ENCODE peak calls at places on chromosomes 5 and 9, in five cellular contexts. E is dorsolateral prefrontal cortex, A is tibial artery, I is colonic mucosa, U is lower leg skin. L is an unnamed sample.

GRCh38 chr9:16246785-16247184 is 623.7 kb downstream of the BNC2 start:
- DNase-seq in E (no peak), A (no peak), I (no peak), U (no peak), L (no peak)

GRCh38 chr5:45399041-45399440 is 297.1 kb downstream of the HCN1 start:
- DNase-seq in E (no peak), A (no peak), I (no peak), U (no peak), L (no peak)

GRCh38 chr5:157178961-157179360 is 1.7 kb upstream of the ITK start:
- DNase-seq in E (no peak), A (no peak), I (no peak), U (no peak), L (no peak)

GRCh38 chr5:133383580-133383939 is 228.8 kb downstream of the FSTL4 start:
- DNase-seq in E (no peak), A (peak), I (no peak), U (no peak), L (no peak)

GRCh38 chr5:179287071-179287470 is 58.2 kb downstream of the ADAMTS2 start:
- DNase-seq in E (no peak), A (peak), I (no peak), U (no peak), L (no peak)

GRCh38 chr9:129569506-129570449 is 51.1 kb downstream of the C9orf50 start:
- DNase-seq in E (no peak), A (no peak), I (no peak), U (no peak), L (no peak)

GRCh38 chr9:37167456-37167855 is 47.1 kb downstream of the ZCCHC7 start:
- DNase-seq in E (no peak), A (no peak), I (no peak), U (no peak), L (no peak)

GRCh38 chr9:38707885-38708640 is 11.9 kb downstream of the FAM240B start:
- DNase-seq in E (no peak), A (no peak), I (no peak), U (no peak), L (no peak)

GRCh38 chr5:54383225-54383624 is 72.3 kb upstream of the HSPB3 start:
- DNase-seq in E (no peak), A (no peak), I (no peak), U (no peak), L (no peak)

GRCh38 chr9:137881591-137882505 is 4.3 kb downstream of the CACNA1B start:
- DNase-seq in E (no peak), A (no peak), I (no peak), U (no peak), L (no peak)

GRCh38 chr5:17180957-17181723 is 36.3 kb upstream of the BASP1 start:
- DNase-seq in E (no peak), A (no peak), I (no peak), U (no peak), L (no peak)

GRCh38 chr5:131382407-131383395 is 118.8 kb downstream of the CDC42SE2 start:
- DNase-seq in E (no peak), A (no peak), I (peak), U (no peak), L (peak)

GRCh38 chr9:114558027-114558675 is 29.4 kb upstream of the ATP6V1G1 start:
- DNase-seq in E (no peak), A (no peak), I (no peak), U (no peak), L (no peak)

GRCh38 chr9:114180701-114181582 is 25.6 kb downstream of the COL27A1 start:
- DNase-seq in E (no peak), A (no peak), I (no peak), U (no peak), L (no peak)

GRCh38 chr9:105141448-105142101 is 102.9 kb upstream of the SLC44A1 start:
- DNase-seq in E (no peak), A (no peak), I (no peak), U (no peak), L (no peak)

GRCh38 chr5:159410480-159410879 is 80.2 kb upstream of the IL12B start:
- DNase-seq in E (no peak), A (no peak), I (no peak), U (no peak), L (no peak)

GRCh38 chr9:87586731-87587355 is 89.2 kb downstream of the DAPK1 start:
- DNase-seq in E (no peak), A (no peak), I (no peak), U (no peak), L (no peak)

GRCh38 chr9:33227013-33227398 is 13.0 kb upstream of the SPINK4 start:
- DNase-seq in E (no peak), A (peak), I (no peak), U (no peak), L (no peak)

DNA sequence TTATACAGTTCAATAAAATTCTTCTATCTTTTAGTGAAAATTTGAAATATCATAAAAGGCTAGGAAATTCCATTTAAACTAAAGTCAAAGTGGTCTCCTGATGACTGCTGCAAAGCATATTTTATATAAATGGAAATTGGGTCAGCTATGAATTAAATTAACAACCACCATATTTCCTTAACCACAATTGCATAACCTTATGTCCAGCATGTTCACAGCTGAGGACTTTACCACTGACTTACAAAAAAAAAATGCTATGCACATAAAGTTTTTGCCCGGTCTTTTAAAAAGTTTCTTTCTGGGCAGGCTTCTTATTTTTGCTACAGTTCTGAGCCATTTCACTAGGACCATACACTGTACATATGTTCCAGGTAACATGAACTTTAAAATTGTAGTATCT is 208.6 kb upstream of the RGMB start:
- DNase-seq in E (no peak), A (no peak), I (no peak), U (no peak), L (no peak)
- H3K4me3 ChIP-seq in E (no peak), A (no peak), I (no peak), U (no peak), L (no peak)

GRCh38 chr5:151086192-151086869 is 5.5 kb upstream of the TNIP1 start:
- DNase-seq in E (no peak), A (no peak), I (no peak), U (no peak), L (no peak)
- H3K4me3 ChIP-seq in E (no peak), A (no peak), I (peak), U (no peak), L (peak)

GRCh38 chr5:73299017-73299630 is 126.1 kb downstream of the TMEM174 start:
- DNase-seq in E (no peak), A (no peak), I (no peak), U (no peak), L (no peak)
- H3K4me3 ChIP-seq in E (no peak), A (no peak), I (no peak), U (peak), L (no peak)

GRCh38 chr5:136132557-136133415 is at the start of gene SMAD5:
- DNase-seq in E (peak), A (peak), I (peak), U (peak), L (peak)

GRCh38 chr5:136133416-136134383 is 1.1 kb downstream of the SMAD5 start:
- DNase-seq in E (peak), A (peak), I (peak), U (peak), L (no peak)

GRCh38 chr5:136135536-136135935 is 2.9 kb downstream of the SMAD5 start:
- DNase-seq in E (no peak), A (no peak), I (no peak), U (no peak), L (no peak)

GRCh38 chr5:136132087-136132486 is 558 bp upstream of the SMAD5 start:
- DNase-seq in E (peak), A (peak), I (peak), U (no peak), L (no peak)

GRCh38 chr5:136134653-136135052 is 2.0 kb downstream of the SMAD5 start:
- DNase-seq in E (no peak), A (no peak), I (no peak), U (no peak), L (no peak)
- H3K4me3 ChIP-seq in E (no peak), A (no peak), I (no peak), U (no peak), L (no peak)

DNA sequence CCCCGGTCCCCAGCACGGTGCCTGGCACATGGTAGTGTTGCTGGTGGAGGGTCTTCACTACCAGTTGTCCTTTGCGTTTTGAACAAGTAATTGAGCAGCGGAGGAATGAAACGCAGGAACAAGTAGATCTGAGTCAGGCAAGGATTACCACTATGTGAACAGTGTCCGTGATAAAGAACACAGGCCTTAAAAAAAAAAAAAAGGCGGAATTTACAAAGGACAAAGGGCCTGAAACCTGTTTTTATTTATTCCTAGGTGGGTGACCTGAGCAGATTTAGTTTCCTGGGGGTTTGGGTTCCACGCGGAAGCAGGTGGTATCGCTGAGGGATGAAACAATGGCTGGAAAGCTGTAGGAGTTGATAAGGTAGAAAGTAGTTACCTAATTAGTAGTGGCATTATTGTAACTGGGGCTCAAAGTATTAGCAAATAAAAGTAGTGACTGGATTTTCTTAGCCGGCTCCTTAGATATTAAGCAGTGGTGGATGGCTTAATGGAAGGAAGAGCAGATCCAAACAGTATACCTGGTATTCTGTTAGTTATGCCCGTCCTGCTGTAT is 1.1 kb downstream of the RUSC2 start:
- DNase-seq in E (no peak), A (no peak), I (no peak), U (no peak), L (no peak)
- H3K4me3 ChIP-seq in E (peak), A (peak), I (peak), U (peak), L (no peak)